ENCODE peak calls at places on chromosomes 12 and 14, in seven cellular contexts. S is CD8-positive, alpha-beta memory T cell; O is pancreas; A is lower leg skin; H is cardiac muscle cell; V is AG10803; U is fibroblast of lung. X is an unnamed sample.

GRCh38 chr12:65879878-65880277 is 55.6 kb downstream of the HMGA2 start:
- DNase-seq in V (peak), A (no peak), O (no peak), U (peak), S (no peak), H (peak), X (no peak)

GRCh38 chr14:104582005-104582404 is 2.4 kb downstream of the C14orf180 start:
- DNase-seq in H (no peak), V (no peak), O (no peak), A (no peak), U (no peak), S (no peak), X (no peak)

GRCh38 chr14:95320076-95320895 is 578 bp upstream of the CLMN start:
- DNase-seq in U (no peak), A (no peak), V (no peak), O (peak), S (no peak), H (no peak), X (no peak)

GRCh38 chr12:114779203-114779602 is 95.2 kb upstream of the TBX3 start:
- DNase-seq in O (no peak), V (no peak), H (no peak), S (no peak), A (no peak), U (no peak), X (no peak)

GRCh38 chr14:91311284-91311662 is 66.8 kb upstream of the GPR68 start:
- DNase-seq in U (no peak), A (no peak), H (no peak), O (no peak), S (peak), V (no peak), X (no peak)

GRCh38 chr14:54435500-54435981 is 5.6 kb downstream of the CNIH1 start:
- DNase-seq in O (no peak), H (peak), A (no peak), V (peak), U (peak), S (no peak), X (no peak)

GRCh38 chr12:122917508-122918227 is 21.7 kb upstream of the VPS37B start:
- DNase-seq in V (peak), S (no peak), O (peak), H (peak), U (peak), A (no peak), X (peak)

GRCh38 chr14:54650331-54651017 is 83.5 kb downstream of the SAMD4A start:
- DNase-seq in V (peak), H (peak), S (no peak), O (no peak), A (peak), U (peak), X (no peak)

GRCh38 chr12:112906712-112907414 is at the start of gene OAS1:
- DNase-seq in O (peak), A (no peak), H (peak), V (peak), U (peak), S (peak), X (peak)

GRCh38 chr12:126483145-126484068 is 1418.2 kb downstream of the AACS start:
- DNase-seq in O (no peak), H (peak), S (no peak), V (peak), U (peak), A (no peak), X (no peak)

GRCh38 chr12:95173392-95174251 is 43.6 kb downstream of the FGD6 start:
- DNase-seq in S (no peak), A (no peak), V (peak), O (peak), H (peak), U (peak), X (no peak)

GRCh38 chr12:89883630-89884364 is 175.2 kb upstream of the ATP2B1 start:
- DNase-seq in U (peak), A (no peak), S (no peak), H (peak), O (no peak), V (peak), X (no peak)

GRCh38 chr14:105084741-105085571 is 19.7 kb upstream of the GPR132 start:
- DNase-seq in S (no peak), H (no peak), O (no peak), A (no peak), V (no peak), U (no peak), X (no peak)

GRCh38 chr12:43131304-43131703 is 420.7 kb downstream of the ADAMTS20 start:
- DNase-seq in H (no peak), S (no peak), V (no peak), O (no peak), U (peak), A (no peak), X (no peak)

GRCh38 chr12:121958521-121959240 is 40.3 kb downstream of the CFAP251 start:
- DNase-seq in V (peak), O (no peak), S (no peak), H (peak), U (peak), A (no peak), X (no peak)

GRCh38 chr12:81077686-81078441 is at the start of gene ACSS3:
- DNase-seq in O (peak), A (peak), U (peak), V (peak), H (peak), S (no peak), X (no peak)

GRCh38 chr12:5073838-5074237 is 30.2 kb downstream of the KCNA5 start:
- DNase-seq in S (no peak), A (no peak), O (no peak), H (peak), V (peak), U (no peak), X (no peak)

GRCh38 chr14:35416108-35416750 is 11.7 kb upstream of the NFKBIA start:
- DNase-seq in O (no peak), S (peak), V (no peak), U (peak), A (no peak), H (no peak), X (no peak)

GRCh38 chr14:101554991-101555668 is 6.2 kb upstream of the DIO3 start:
- DNase-seq in A (no peak), S (no peak), H (no peak), U (no peak), O (no peak), V (no peak), X (no peak)

GRCh38 chr14:65228956-65229355 is 126.6 kb upstream of the MAX start:
- DNase-seq in S (no peak), O (no peak), A (no peak), U (no peak), H (no peak), V (no peak), X (no peak)

GRCh38 chr12:132466241-132467188 is 23.4 kb upstream of the FBRSL1 start:
- DNase-seq in U (no peak), S (no peak), A (no peak), H (peak), O (peak), V (no peak), X (no peak)

GRCh38 chr14:68695326-68695768 is 97.5 kb downstream of the ZFP36L1 start:
- DNase-seq in A (peak), O (no peak), H (peak), S (no peak), V (peak), U (peak), X (no peak)

GRCh38 chr12:109711596-109712461 is 1.8 kb upstream of the FAM222A start:
- DNase-seq in A (no peak), H (peak), U (no peak), V (no peak), O (no peak), S (no peak), X (no peak)

GRCh38 chr12:109679716-109680520 is 33.7 kb upstream of the FAM222A start:
- DNase-seq in S (no peak), U (no peak), V (no peak), H (no peak), O (peak), A (no peak), X (no peak)

GRCh38 chr14:70754989-70755388 is 54.3 kb downstream of the MAP3K9 start:
- DNase-seq in O (peak), H (peak), S (no peak), V (peak), U (peak), A (peak), X (no peak)

GRCh38 chr14:68757618-68758081 is 35.2 kb downstream of the ZFP36L1 start:
- DNase-seq in O (no peak), V (peak), S (no peak), A (no peak), H (no peak), U (peak), X (no peak)

GRCh38 chr14:33679461-33680225 is 271.2 kb downstream of the EGLN3 start:
- DNase-seq in S (no peak), H (peak), V (peak), U (peak), A (no peak), O (no peak), X (no peak)

GRCh38 chr14:57835751-57836150 is 30.1 kb downstream of the SLC35F4 start:
- DNase-seq in O (no peak), U (peak), S (no peak), V (no peak), H (no peak), A (no peak), X (no peak)

GRCh38 chr14:53128303-53128702 is 24.8 kb downstream of the DDHD1 start:
- DNase-seq in O (no peak), A (no peak), U (no peak), V (no peak), S (no peak), H (no peak), X (no peak)

GRCh38 chr14:73457050-73457934 is 1.1 kb downstream of the NUMB start:
- DNase-seq in V (peak), H (peak), A (peak), U (peak), S (no peak), O (peak), X (no peak)

GRCh38 chr14:101033446-101034165 is 130.1 kb upstream of the RTL1 start:
- DNase-seq in U (no peak), H (no peak), O (no peak), A (peak), S (no peak), V (no peak), X (no peak)

GRCh38 chr14:30874120-30874998 is at the start of gene COCH:
- DNase-seq in V (no peak), A (peak), S (peak), U (peak), H (no peak), O (peak), X (no peak)

GRCh38 chr12:65306603-65307501 is 28.4 kb downstream of the MSRB3 start:
- DNase-seq in U (peak), H (peak), O (no peak), V (peak), A (no peak), S (no peak), X (no peak)

GRCh38 chr14:99800781-99801180 is 7.6 kb downstream of the EML1 start:
- DNase-seq in H (no peak), O (no peak), V (no peak), U (no peak), S (no peak), A (peak), X (no peak)

GRCh38 chr12:96687719-96688118 is 198.3 kb downstream of the CFAP54 start:
- DNase-seq in U (no peak), S (no peak), O (no peak), A (no peak), H (peak), V (no peak), X (no peak)

GRCh38 chr12:116629451-116629850 is 70.3 kb downstream of the MAP1LC3B2 start:
- DNase-seq in V (no peak), U (no peak), S (no peak), O (no peak), A (peak), H (no peak), X (no peak)
- H3K4me3 ChIP-seq in V (no peak), U (no peak), S (no peak), O (no peak), A (no peak), H (no peak), X (no peak)

GRCh38 chr12:93714382-93714781 is 37.2 kb downstream of the CRADD start:
- DNase-seq in V (peak), A (no peak), S (no peak), U (peak), H (no peak), O (no peak), X (no peak)

GRCh38 chr12:93713800-93714199 is 36.6 kb downstream of the CRADD start:
- DNase-seq in S (no peak), U (no peak), V (no peak), H (no peak), O (no peak), A (no peak), X (no peak)

GRCh38 chr12:93710574-93710926 is 33.4 kb downstream of the CRADD start:
- DNase-seq in A (no peak), V (no peak), H (no peak), O (no peak), U (no peak), S (no peak), X (no peak)

GRCh38 chr12:93713060-93713459 is 35.9 kb downstream of the CRADD start:
- DNase-seq in V (no peak), A (no peak), H (no peak), S (no peak), U (no peak), O (no peak), X (no peak)

GRCh38 chr12:93712204-93712603 is 35.0 kb downstream of the CRADD start:
- DNase-seq in O (no peak), S (no peak), U (no peak), A (no peak), V (no peak), H (no peak), X (peak)
- H3K4me3 ChIP-seq in O (no peak), S (no peak), U (no peak), A (no peak), V (no peak), H (no peak), X (no peak)

DNA sequence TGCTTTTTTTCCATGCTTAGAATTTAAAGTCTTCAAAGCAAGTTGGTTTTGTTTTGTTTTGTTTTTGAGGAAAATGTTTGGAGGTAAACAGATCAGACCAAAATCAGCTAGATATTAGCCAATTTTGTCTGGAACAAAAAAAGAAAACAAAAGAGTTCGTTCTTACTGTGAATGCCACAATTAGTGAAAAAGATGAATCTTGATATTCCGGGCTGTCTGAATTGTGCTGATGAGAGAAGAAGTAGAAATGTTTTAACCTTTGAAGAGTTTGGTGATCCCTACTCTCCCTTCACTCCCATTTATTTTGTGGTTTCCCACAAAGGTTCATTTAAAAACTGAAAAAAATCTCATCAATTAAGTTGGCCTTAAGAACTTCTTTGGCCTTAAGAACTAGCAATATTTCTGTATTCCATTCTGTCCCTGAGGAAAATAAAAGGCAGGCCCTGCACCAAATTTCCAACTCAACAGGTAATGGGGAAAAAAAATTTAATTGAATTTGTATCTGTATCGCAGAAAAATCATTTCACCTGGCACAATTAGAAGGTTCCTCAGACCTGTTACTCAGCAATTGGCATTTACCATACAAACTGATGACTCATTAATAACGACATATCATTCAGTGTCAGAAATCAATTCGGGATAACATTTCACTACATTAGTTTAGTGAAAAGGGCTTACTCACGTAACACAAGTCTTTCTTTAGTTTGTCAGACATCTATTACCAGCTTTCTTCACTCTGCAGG is 562 bp upstream of the GLIPR1L2 start:
- DNase-seq in O (no peak), H (no peak), V (no peak), U (no peak), S (no peak), A (no peak), X (no peak)
- H3K4me3 ChIP-seq in O (peak), H (peak), V (peak), U (peak), S (peak), A (peak), X (peak)

DNA sequence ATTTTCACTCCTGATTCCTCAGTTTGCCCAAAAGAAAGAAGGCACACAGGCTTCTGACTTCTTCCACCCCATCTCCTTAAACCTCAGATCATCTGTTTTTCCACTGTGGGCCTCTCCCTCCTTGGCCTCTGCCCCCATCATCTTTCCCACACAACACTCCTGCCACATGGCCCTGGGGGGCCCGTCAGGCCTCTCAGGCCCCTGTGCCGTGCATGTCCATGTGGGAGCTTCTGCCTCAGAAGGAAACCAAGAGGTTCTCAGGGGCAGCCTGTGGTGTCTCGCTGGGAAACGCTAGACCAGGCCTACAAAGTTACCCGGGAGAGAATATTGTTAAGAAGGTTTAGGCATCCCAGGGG is 8.0 kb downstream of the KLHL33 start:
- DNase-seq in S (no peak), A (no peak), H (no peak), V (no peak), O (no peak), U (no peak), X (no peak)
- H3K4me3 ChIP-seq in S (no peak), A (no peak), H (no peak), V (no peak), O (no peak), U (no peak), X (no peak)

DNA sequence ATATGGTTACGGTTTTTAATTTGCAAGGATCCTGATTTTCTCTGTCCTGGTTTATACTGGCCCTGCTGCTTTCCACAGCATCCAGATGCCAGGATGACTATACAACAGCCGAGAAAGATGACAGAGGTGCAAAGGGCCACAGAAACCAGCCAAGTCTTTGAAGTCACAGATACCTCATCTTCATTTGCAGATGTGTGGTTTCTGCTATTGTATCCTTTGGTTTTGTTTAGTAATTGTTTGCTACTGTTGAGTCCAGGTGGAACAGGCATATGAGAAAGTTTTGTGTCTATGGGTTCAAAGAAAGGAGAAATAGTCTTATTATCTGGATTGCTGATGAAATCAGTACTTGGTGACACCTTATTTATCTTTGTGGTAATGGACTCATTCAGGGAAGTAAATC is 17.3 kb upstream of the KLHL42 start:
- DNase-seq in V (no peak), O (no peak), H (no peak), U (peak), S (no peak), A (no peak), X (no peak)
- H3K4me3 ChIP-seq in V (no peak), O (no peak), H (no peak), U (no peak), S (no peak), A (no peak), X (no peak)

DNA sequence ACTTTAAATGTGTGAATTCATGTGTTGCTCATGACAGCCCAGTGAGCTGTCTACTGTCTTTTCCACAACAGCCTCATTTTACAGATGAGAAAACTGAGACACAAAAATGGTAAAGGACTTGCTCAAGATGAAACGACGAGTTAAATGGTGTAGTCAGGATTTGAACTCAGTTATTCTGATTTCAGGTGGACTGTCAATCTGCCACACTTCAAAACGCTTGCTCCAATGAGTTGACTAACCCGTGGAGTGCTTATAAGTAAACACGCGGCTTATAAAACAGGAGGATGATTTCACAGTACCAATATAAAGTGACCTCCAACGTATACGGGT is 652 bp upstream of the POLE2 start:
- DNase-seq in O (no peak), V (no peak), S (no peak), U (no peak), H (no peak), A (no peak), X (no peak)
- H3K4me3 ChIP-seq in O (no peak), V (no peak), S (peak), U (peak), H (no peak), A (no peak), X (no peak)

X was measured in LNCaP clone FGC.